ENCODE peak calls at places on chromosomes 3 and 15, in five cellular contexts. Q is progenitor cell of endocrine pancreas, G is tibial artery, Y is astrocyte of the spinal cord, O is endodermal cell. H is an unnamed sample.

GRCh38 chr15:39124155-39124924 is 456.5 kb upstream of the THBS1 start:
- DNase-seq in G (no peak), O (no peak), Q (no peak), Y (peak), H (no peak)

GRCh38 chr15:78460737-78461136 is 22.7 kb downstream of the IREB2 start:
- DNase-seq in Y (no peak), O (no peak), G (no peak), Q (no peak), H (no peak)

GRCh38 chr3:51943451-51944391 is 1.6 kb downstream of the PARP3 start:
- DNase-seq in Q (peak), G (no peak), Y (no peak), O (no peak), H (no peak)

GRCh38 chr15:50889589-50889988 is 18.9 kb upstream of the AP4E1 start:
- DNase-seq in Y (no peak), O (no peak), G (no peak), Q (no peak), H (no peak)

GRCh38 chr3:99484871-99485270 is 153.5 kb upstream of the COL8A1 start:
- DNase-seq in Q (no peak), Y (peak), G (no peak), O (no peak), H (no peak)

GRCh38 chr15:100241572-100242479 is 99.9 kb downstream of the ADAMTS17 start:
- DNase-seq in Q (no peak), O (peak), G (peak), Y (peak), H (no peak)

GRCh38 chr15:94231728-94232086 is 346 bp downstream of the MCTP2 start:
- DNase-seq in G (peak), Y (no peak), O (no peak), Q (no peak), H (peak)

GRCh38 chr3:278300-279064 is 81.9 kb downstream of the CHL1 start:
- DNase-seq in O (no peak), Q (no peak), Y (no peak), G (no peak), H (peak)

GRCh38 chr3:78951546-78951945 is 816.3 kb downstream of the ROBO1 start:
- DNase-seq in O (no peak), Q (no peak), G (no peak), Y (peak), H (no peak)

GRCh38 chr15:61892140-61892539 is 168.1 kb downstream of the VPS13C start:
- DNase-seq in G (no peak), Q (no peak), O (peak), Y (no peak), H (no peak)

GRCh38 chr15:80849308-80849707 is 70.1 kb downstream of the CEMIP start:
- DNase-seq in O (no peak), Q (no peak), G (no peak), Y (peak), H (no peak)

GRCh38 chr3:171248426-171249115 is 211.6 kb downstream of the TNIK start:
- DNase-seq in G (no peak), Q (no peak), Y (no peak), O (no peak), H (no peak)

GRCh38 chr15:77266708-77267387 is 153.1 kb downstream of the PEAK1 start:
- DNase-seq in G (no peak), O (peak), Q (no peak), Y (peak), H (no peak)

GRCh38 chr3:4425707-4426106 is 41.4 kb downstream of the SUMF1 start:
- DNase-seq in Q (no peak), O (no peak), Y (no peak), G (no peak), H (no peak)

GRCh38 chr3:47324278-47324865 is 41.6 kb downstream of the KLHL18 start:
- DNase-seq in G (peak), Q (peak), Y (peak), O (peak), H (peak)

GRCh38 chr15:51803961-51804360 is 25.5 kb upstream of the TMOD3 start:
- DNase-seq in Y (no peak), O (no peak), Q (no peak), G (no peak), H (no peak)

DNA sequence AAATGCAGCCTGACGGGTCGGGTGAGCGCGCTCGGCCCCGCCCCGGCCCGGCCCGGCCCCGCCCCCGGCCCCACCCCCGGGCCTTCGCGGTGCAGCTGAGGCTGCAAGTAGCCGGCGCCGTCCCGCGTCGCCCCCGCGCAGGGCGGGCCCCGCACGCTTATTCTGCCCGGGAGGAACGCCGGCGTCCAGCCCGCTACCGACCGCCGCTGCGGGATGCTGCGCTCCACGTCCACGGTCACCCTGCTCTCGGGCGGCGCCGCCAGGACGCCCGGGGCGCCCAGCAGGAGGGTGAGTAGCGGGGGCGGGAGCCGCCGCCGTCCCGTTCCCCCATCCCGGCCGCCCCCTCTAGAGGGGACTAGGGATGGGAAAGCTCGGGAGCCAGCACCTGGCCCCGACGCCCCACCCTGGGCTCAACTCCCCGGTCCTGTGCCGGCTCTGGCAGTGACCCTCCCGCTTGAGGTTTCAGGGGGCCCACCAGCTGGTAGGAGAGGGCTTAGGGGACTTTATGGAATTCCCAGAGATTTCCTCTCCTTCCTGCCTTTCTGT is at the start of gene MYZAP:
- DNase-seq in G (peak), O (peak), Q (peak), Y (no peak), H (peak)
- TF ChIP-seq CTCF in G (no peak), O (peak), Q (no peak), Y (no peak), H (no peak)

GRCh38 chr3:165892565-165892964 is 55.3 kb upstream of the BCHE start:
- DNase-seq in Q (no peak), Y (no peak), G (no peak), O (no peak), H (no peak)

GRCh38 chr3:165895919-165896318 is 58.7 kb upstream of the BCHE start:
- DNase-seq in Y (no peak), Q (no peak), G (no peak), O (peak), H (peak)
- TF ChIP-seq CTCF in Y (peak), Q (peak), G (no peak), O (peak), H (peak)

GRCh38 chr3:184539801-184540440 is 21.7 kb upstream of the EPHB3 start:
- DNase-seq in Q (no peak), G (no peak), Y (no peak), O (peak), H (no peak)
- TF ChIP-seq CTCF in Q (no peak), G (no peak), Y (no peak), O (peak), H (no peak)

GRCh38 chr15:55786341-55786740 is 43.4 kb upstream of the PRTG start:
- DNase-seq in Y (no peak), O (peak), G (no peak), Q (peak), H (no peak)

GRCh38 chr15:55784284-55784683 is 41.3 kb upstream of the PRTG start:
- DNase-seq in Y (no peak), G (no peak), Q (no peak), O (peak), H (no peak)

GRCh38 chr15:55795031-55795430 is 52.1 kb upstream of the PRTG start:
- DNase-seq in Q (no peak), Y (no peak), G (no peak), O (no peak), H (no peak)

GRCh38 chr15:55791576-55792400 is 48.8 kb upstream of the PRTG start:
- DNase-seq in G (no peak), O (no peak), Y (peak), Q (no peak), H (no peak)

GRCh38 chr15:55789066-55789660 is 46.2 kb upstream of the PRTG start:
- DNase-seq in Y (no peak), O (peak), Q (no peak), G (no peak), H (peak)
- TF ChIP-seq CTCF in Y (peak), O (peak), Q (peak), G (peak), H (peak)

GRCh38 chr3:39180546-39181346 is 11.6 kb downstream of the XIRP1 start:
- DNase-seq in O (peak), Q (peak), G (peak), Y (peak), H (peak)
- TF ChIP-seq CTCF in O (peak), Q (no peak), G (peak), Y (peak), H (no peak)

DNA sequence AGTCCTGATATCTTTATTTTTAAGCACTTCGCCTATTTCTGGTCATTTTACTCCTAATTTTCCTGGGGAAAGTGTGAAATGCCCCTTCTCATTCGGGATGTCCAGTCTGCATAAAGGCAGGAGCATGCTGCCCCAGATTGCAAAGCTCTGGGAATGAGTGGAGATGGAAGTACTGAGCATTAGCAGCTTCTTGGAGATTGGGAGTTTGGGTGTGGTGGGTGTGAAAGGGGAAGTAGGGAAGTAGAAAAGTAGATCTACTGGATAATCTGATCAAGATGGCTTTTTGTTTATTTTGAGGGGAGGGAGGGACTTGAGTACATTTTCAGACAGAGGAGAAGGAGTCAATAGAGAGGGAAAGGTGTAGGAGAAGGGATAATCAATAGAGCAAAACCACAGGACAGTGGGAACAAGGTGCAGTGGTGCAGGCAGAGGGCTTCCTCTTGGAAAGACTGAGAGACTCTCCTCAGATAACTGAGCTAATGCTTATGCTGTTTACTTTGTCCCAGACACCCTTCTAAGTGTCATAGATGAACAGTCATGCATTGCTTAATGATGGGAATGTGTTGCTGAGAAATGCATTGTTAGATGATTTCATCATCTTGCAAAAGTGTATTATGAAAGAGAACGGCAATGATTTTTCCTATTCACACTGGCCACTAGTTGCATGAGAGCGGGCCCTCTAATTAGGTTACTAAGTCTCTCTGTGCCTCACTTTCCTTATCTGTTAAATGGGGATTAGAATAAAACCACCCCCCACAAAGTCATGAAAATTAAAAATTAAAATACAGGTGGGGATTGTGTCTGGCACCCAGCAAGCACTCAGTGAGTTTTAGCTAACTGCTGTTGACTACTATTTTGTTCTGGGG is 45.5 kb downstream of the PHLDB2 start:
- DNase-seq in O (no peak), Q (no peak), G (no peak), Y (peak), H (no peak)
- TF ChIP-seq CTCF in O (no peak), Q (no peak), G (no peak), Y (no peak), H (no peak)